ENCODE peak calls at places on chromosomes 11 and 22, in nine cellular contexts. M is cardiac muscle cell; K is neuronal stem cell; E is CD8-positive, alpha-beta memory T cell; Z is CD8-positive, alpha-beta T cell; U is endodermal cell; T is heart right ventricle; S is lung; O is adipocyte. F is an unnamed sample.

GRCh38 chr22:50620861-50621490 is 7.0 kb downstream of the ARSA start:
- DNase-seq in U (no peak), K (no peak), M (no peak), E (peak; percentile 52), Z (peak; percentile 55), S (no peak), T (peak; percentile 25), O (no peak), F (no peak)

GRCh38 chr22:31451709-31452571 is 37.7 kb downstream of the EIF4ENIF1 start:
- DNase-seq in T (no peak), U (peak; percentile 48), K (no peak), O (peak; percentile 72), M (peak; percentile 54), Z (no peak), E (no peak), S (no peak), F (no peak)

GRCh38 chr11:63839508-63840355 is 822 bp downstream of the MARK2 start:
- DNase-seq in K (no peak), S (peak; percentile 44), T (peak; percentile 34), U (no peak), Z (peak; percentile 10), M (peak; percentile 46), E (peak; percentile 7), O (peak; percentile 57), F (no peak)

GRCh38 chr11:14267861-14268635 is 90.9 kb downstream of the RRAS2 start:
- DNase-seq in K (no peak), U (no peak), E (no peak), M (no peak), Z (no peak), T (no peak), S (no peak), O (peak; percentile 80), F (no peak)

GRCh38 chr11:33191456-33191855 is 30.2 kb upstream of the CSTF3 start:
- DNase-seq in K (no peak), E (no peak), U (no peak), S (no peak), M (no peak), O (peak; percentile 37), T (no peak), Z (no peak), F (no peak)

GRCh38 chr11:103534959-103535358 is 425.7 kb downstream of the DYNC2H1 start:
- DNase-seq in O (no peak), K (no peak), S (no peak), Z (no peak), E (no peak), U (no peak), T (no peak), M (no peak), F (no peak)

GRCh38 chr11:116986521-116987105 is 111.6 kb downstream of the SIK3 start:
- DNase-seq in M (no peak), Z (no peak), K (no peak), E (no peak), U (no peak), T (no peak), S (peak; percentile 45), O (peak; percentile 71), F (no peak)

GRCh38 chr11:76978239-76978638 is 56.0 kb upstream of the B3GNT6 start:
- DNase-seq in E (no peak), U (peak; percentile 44), O (no peak), M (no peak), S (no peak), Z (no peak), K (no peak), T (no peak), F (no peak)

GRCh38 chr11:17217395-17217794 is 9.6 kb upstream of the PIK3C2A start:
- DNase-seq in S (no peak), E (no peak), Z (no peak), M (no peak), T (no peak), U (no peak), O (no peak), K (no peak), F (no peak)

GRCh38 chr11:102813484-102813883 is 15.5 kb upstream of the MMP1 start:
- DNase-seq in U (no peak), K (no peak), S (no peak), M (no peak), T (no peak), E (no peak), O (no peak), Z (no peak), F (no peak)

GRCh38 chr11:69546735-69547370 is 65.4 kb downstream of the LINC01488 start:
- DNase-seq in U (no peak), S (no peak), Z (no peak), E (no peak), T (no peak), M (no peak), K (no peak), O (no peak), F (no peak)

GRCh38 chr11:130583866-130584265 is 135.4 kb downstream of the ADAMTS15 start:
- DNase-seq in M (no peak), Z (no peak), S (no peak), U (no peak), E (no peak), T (no peak), K (no peak), O (no peak), F (no peak)

GRCh38 chr11:119195680-119196079 is 10.4 kb downstream of the NHERF4 start:
- DNase-seq in O (peak; percentile 63), Z (no peak), E (no peak), U (peak; percentile 97), K (no peak), S (peak; percentile 68), M (peak; percentile 58), T (no peak), F (peak; percentile 80)

GRCh38 chr22:39489094-39490068 is 12.7 kb upstream of the MIEF1 start:
- DNase-seq in M (no peak), T (no peak), E (no peak), S (no peak), Z (no peak), U (no peak), O (no peak), K (no peak), F (no peak)

GRCh38 chr11:94557391-94557790 is 9.8 kb upstream of the PIWIL4 start:
- DNase-seq in T (no peak), E (no peak), O (peak; percentile 43), Z (no peak), U (no peak), S (no peak), K (no peak), M (no peak), F (no peak)

GRCh38 chr11:69172674-69173073 is 16.9 kb downstream of the SMIM38 start:
- DNase-seq in O (no peak), K (no peak), M (no peak), T (no peak), Z (no peak), E (no peak), U (peak; percentile 65), S (no peak), F (no peak)

GRCh38 chr11:65489061-65489705 is 9.7 kb upstream of the MALAT1 start:
- DNase-seq in Z (no peak), T (peak; percentile 72), K (peak; percentile 88), U (peak; percentile 94), M (peak; percentile 96), E (no peak), O (peak; percentile 86), S (no peak), F (no peak)

GRCh38 chr11:37124384-37124783 is 526.3 kb upstream of the RAG2 start:
- DNase-seq in O (no peak), S (no peak), T (no peak), M (no peak), K (no peak), E (no peak), Z (no peak), U (no peak), F (no peak)

GRCh38 chr22:23258826-23259170 is 78.5 kb downstream of the BCR start:
- DNase-seq in Z (no peak), U (no peak), O (no peak), K (no peak), M (no peak), E (no peak), T (no peak), S (no peak), F (no peak)
- H3K36me3 ChIP-seq in Z (peaks cover 40% of the 10 kb centered on the region), U (peaks cover 84% of the 10 kb centered on the region), O (peaks cover 33% of the 10 kb centered on the region), K (peaks cover 42% of the 10 kb centered on the region), M (peaks cover 5% of the 10 kb centered on the region), E (peaks cover 16% of the 10 kb centered on the region), T (no peaks in the 10 kb centered on the region), S (peaks cover 2% of the 10 kb centered on the region), F (peaks cover 20% of the 10 kb centered on the region)

DNA sequence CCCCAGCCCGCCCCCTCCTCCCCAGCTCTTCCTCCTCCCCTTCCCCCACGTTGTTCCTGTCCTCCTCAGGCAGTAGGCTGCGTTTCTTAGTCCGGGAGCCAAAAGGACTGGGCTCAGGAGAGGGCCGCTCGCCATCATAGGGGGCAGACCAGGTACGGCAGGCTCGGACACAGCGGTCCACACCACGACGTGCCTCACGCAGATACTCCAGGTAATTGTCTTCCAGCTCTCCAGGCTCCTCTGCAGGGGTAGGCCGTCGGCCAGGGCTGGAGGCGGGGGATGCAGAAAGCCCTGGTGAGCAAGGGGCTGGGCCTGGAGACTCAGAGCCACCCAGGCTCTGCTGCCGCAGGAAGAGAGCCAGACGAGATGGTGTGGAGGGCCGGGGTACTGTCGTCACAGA is 12.4 kb downstream of the C11orf42 start:
- DNase-seq in Z (no peak), S (no peak), K (no peak), U (no peak), O (no peak), E (no peak), T (no peak), M (no peak), F (no peak)
- H3K36me3 ChIP-seq in Z (peaks cover 54% of the 10 kb centered on the region), S (peaks cover 45% of the 10 kb centered on the region), K (peaks cover 31% of the 10 kb centered on the region), U (peaks cover 92% of the 10 kb centered on the region), O (peaks cover 60% of the 10 kb centered on the region), E (peaks cover 45% of the 10 kb centered on the region), T (peaks cover 7% of the 10 kb centered on the region), M (peaks cover 49% of the 10 kb centered on the region), F (peaks cover 19% of the 10 kb centered on the region)

GRCh38 chr11:73393011-73393380 is 16.8 kb downstream of the RELT start:
- DNase-seq in S (no peak), T (no peak), O (no peak), U (no peak), K (no peak), E (no peak), M (no peak), Z (no peak), F (no peak)
- H3K36me3 ChIP-seq in S (no peaks in the 10 kb centered on the region), T (no peaks in the 10 kb centered on the region), O (peaks cover 3% of the 10 kb centered on the region), U (no peaks in the 10 kb centered on the region), K (peaks cover 12% of the 10 kb centered on the region), E (no peaks in the 10 kb centered on the region), M (no peaks in the 10 kb centered on the region), Z (no peaks in the 10 kb centered on the region), F (peaks cover 3% of the 10 kb centered on the region)

DNA sequence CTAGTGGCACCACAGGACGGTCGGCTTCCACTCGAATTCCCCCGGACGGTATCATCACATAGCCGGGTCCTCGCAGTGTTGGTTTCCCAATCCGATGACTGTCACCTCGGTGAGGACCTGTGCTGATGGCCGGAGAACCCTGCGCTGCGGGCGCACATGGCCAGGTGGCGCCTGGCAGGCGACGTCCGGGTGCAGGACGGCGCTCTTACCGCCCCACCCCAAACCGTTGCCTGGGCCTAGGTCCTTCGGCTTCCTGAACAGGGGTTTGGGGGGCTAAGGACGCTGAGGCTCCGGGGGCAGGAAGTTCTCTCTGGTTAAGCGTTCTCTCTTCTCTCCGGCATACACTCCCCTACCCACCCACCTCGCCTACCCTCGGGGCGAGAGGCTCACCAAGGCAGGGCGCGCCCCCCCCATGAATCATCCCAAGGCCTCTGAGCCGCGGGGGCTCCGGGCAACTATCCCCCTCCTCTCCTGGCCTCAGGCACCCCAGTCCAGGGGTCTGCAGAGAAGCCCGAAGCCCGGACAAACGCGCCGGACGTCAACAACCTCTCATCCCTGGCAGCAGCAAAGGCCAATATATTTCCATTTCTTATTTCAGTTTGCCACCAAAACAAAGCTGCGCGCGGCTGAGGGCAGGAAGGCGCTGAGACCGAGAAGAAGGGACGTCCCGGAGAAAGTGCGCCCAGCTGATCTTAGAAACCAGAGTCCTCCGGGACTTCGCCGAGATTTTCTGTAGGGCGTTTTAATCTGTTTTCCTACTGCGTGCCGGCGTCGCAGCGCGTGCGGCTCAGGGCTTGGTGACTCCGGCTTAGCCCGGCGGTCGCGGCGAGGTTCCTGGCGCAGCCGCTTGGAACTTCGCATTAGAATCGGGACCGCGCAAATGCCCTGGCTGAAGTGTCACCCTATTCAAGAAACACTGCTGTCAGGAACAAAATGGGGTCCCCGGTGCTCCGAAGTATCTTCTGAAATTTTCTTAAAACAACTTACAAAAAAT is 5.6 kb downstream of the ALX4 start:
- DNase-seq in K (no peak), S (no peak), U (peak; percentile 78), T (no peak), Z (no peak), E (no peak), O (peak; percentile 47), M (no peak), F (no peak)
- H3K36me3 ChIP-seq in K (no peaks in the 10 kb centered on the region), S (no peaks in the 10 kb centered on the region), U (no peaks in the 10 kb centered on the region), T (no peaks in the 10 kb centered on the region), Z (no peaks in the 10 kb centered on the region), E (no peaks in the 10 kb centered on the region), O (no peaks in the 10 kb centered on the region), M (no peaks in the 10 kb centered on the region), F (no peaks in the 10 kb centered on the region)

F was measured in iPS DF 6.9.